ENCODE peak calls at places on chromosomes 13 and 19, in six cellular contexts. X, J, E, Y, Q and F are unnamed samples.

GRCh38 chr13:35891973-35892441 is 239.2 kb downstream of the DCLK1 start:
- DNase-seq in X (no peak), Q (no peak), Y (no peak), J (no peak), E (no peak), F (no peak)

GRCh38 chr19:29683009-29683408 is 17.7 kb downstream of the PLEKHF1 start:
- DNase-seq in E (no peak), X (no peak), Q (no peak), Y (no peak), J (no peak), F (no peak)

GRCh38 chr19:10510301-10510802 is 6.9 kb downstream of the S1PR5 start:
- DNase-seq in X (no peak), Q (no peak), E (no peak), J (no peak), Y (peak; percentile 49), F (no peak)

GRCh38 chr13:52665325-52665724 is 12.7 kb downstream of the SUGT1 start:
- DNase-seq in Q (no peak), Y (no peak), X (no peak), J (no peak), E (no peak), F (peak; percentile 21)

GRCh38 chr13:114130708-114131580 is 1.5 kb downstream of the RASA3 start:
- DNase-seq in X (no peak), J (no peak), Y (peak; percentile 62), E (peak; percentile 76), Q (peak; percentile 55), F (peak; percentile 92)

GRCh38 chr13:50731400-50731799 is 112.1 kb downstream of the DLEU7 start:
- DNase-seq in Q (no peak), X (peak; percentile 57), E (no peak), J (no peak), Y (no peak), F (no peak)

GRCh38 chr13:108006619-108007018 is 208.7 kb downstream of the LIG4 start:
- DNase-seq in Q (no peak), J (no peak), X (no peak), E (no peak), Y (no peak), F (no peak)

GRCh38 chr13:33087790-33088189 is 71.6 kb downstream of the KL start:
- DNase-seq in Q (no peak), X (no peak), J (no peak), E (no peak), Y (no peak), F (no peak)

GRCh38 chr13:109271991-109272454 is 514.4 kb downstream of the IRS2 start:
- DNase-seq in Q (no peak), Y (no peak), J (no peak), E (no peak), X (no peak), F (no peak)

GRCh38 chr19:35757749-35758608 is at the start of gene PROSER3:
- DNase-seq in X (peak; percentile 99), Y (peak; percentile 96), Q (peak; percentile 97), J (peak; percentile 99), E (peak; percentile 97), F (peak; percentile 100)

GRCh38 chr13:61202042-61202441 is 213.6 kb downstream of the PCDH20 start:
- DNase-seq in J (no peak), Y (no peak), E (no peak), X (no peak), Q (no peak), F (no peak)

GRCh38 chr13:33229446-33230177 is 55.9 kb downstream of the STARD13 start:
- DNase-seq in E (no peak), X (no peak), Q (no peak), J (no peak), Y (no peak), F (no peak)

GRCh38 chr13:36795463-36795862 is 23.6 kb upstream of the RFXAP start:
- DNase-seq in E (no peak), Q (no peak), Y (no peak), J (no peak), X (no peak), F (no peak)

GRCh38 chr13:23579072-23579885 is 9.1 kb downstream of the TNFRSF19 start:
- DNase-seq in E (peak; percentile 91), X (peak; percentile 28), Q (peak; percentile 93), J (peak; percentile 97), Y (peak; percentile 91), F (peak; percentile 62)

GRCh38 chr13:44734204-44734707 is 158.1 kb upstream of the TSC22D1 start:
- DNase-seq in Y (no peak), J (peak; percentile 75), Q (peak; percentile 51), X (no peak), E (peak; percentile 82), F (no peak)

GRCh38 chr19:56137405-56137804 is 3.7 kb upstream of the ZNF444 start:
- DNase-seq in X (no peak), Y (no peak), Q (no peak), J (no peak), E (no peak), F (no peak)

GRCh38 chr13:73366241-73366640 is 307.4 kb downstream of the KLF5 start:
- DNase-seq in J (no peak), Q (no peak), E (no peak), X (no peak), Y (no peak), F (no peak)

GRCh38 chr13:29454931-29455481 is 140.5 kb downstream of the SLC7A1 start:
- DNase-seq in Q (no peak), X (no peak), J (no peak), Y (no peak), E (no peak), F (no peak)

GRCh38 chr13:80840313-80840976 is 499.5 kb upstream of the SPRY2 start:
- DNase-seq in E (no peak), Y (no peak), X (no peak), J (no peak), Q (no peak), F (no peak)

GRCh38 chr13:23753523-23753922 is 135.7 kb downstream of the MIPEP start:
- DNase-seq in J (no peak), Q (no peak), X (no peak), E (no peak), Y (no peak), F (no peak)

GRCh38 chr19:5749505-5749904 is 29.1 kb downstream of the CATSPERD start:
- DNase-seq in E (no peak), J (no peak), Y (no peak), Q (no peak), X (no peak), F (no peak)

GRCh38 chr19:46297700-46298476 is 1.0 kb downstream of the HIF3A start:
- DNase-seq in E (peak; percentile 75), X (no peak), Q (peak; percentile 90), J (peak; percentile 92), Y (no peak), F (no peak)

GRCh38 chr19:29537601-29538000 is 11.8 kb downstream of the VSTM2B start:
- DNase-seq in X (no peak), Q (no peak), J (peak; percentile 13), E (no peak), Y (no peak), F (no peak)

GRCh38 chr19:1259873-1260748 is 9.0 kb upstream of the CIRBP start:
- DNase-seq in E (peak; percentile 60), Q (no peak), Y (no peak), X (no peak), J (no peak), F (no peak)

GRCh38 chr19:1042689-1043511 is 3.0 kb downstream of the ABCA7 start:
- DNase-seq in Q (no peak), E (peak; percentile 25), X (no peak), Y (no peak), J (no peak), F (no peak)

GRCh38 chr19:42200116-42200740 is 17.2 kb downstream of the DEDD2 start:
- DNase-seq in Y (no peak), E (no peak), J (no peak), X (no peak), Q (no peak), F (no peak)

GRCh38 chr19:42198676-42199439 is 18.6 kb downstream of the DEDD2 start:
- DNase-seq in Y (peak; percentile 77), E (no peak), X (no peak), Q (no peak), J (peak; percentile 64), F (peak; percentile 98)

GRCh38 chr19:42201489-42202289 is 15.8 kb downstream of the DEDD2 start:
- DNase-seq in E (no peak), X (no peak), J (peak; percentile 80), Y (no peak), Q (peak; percentile 32), F (no peak)

GRCh38 chr19:42197375-42197817 is 20.1 kb downstream of the DEDD2 start:
- DNase-seq in J (no peak), Y (no peak), X (no peak), Q (no peak), E (no peak), F (peak; percentile 58)

DNA sequence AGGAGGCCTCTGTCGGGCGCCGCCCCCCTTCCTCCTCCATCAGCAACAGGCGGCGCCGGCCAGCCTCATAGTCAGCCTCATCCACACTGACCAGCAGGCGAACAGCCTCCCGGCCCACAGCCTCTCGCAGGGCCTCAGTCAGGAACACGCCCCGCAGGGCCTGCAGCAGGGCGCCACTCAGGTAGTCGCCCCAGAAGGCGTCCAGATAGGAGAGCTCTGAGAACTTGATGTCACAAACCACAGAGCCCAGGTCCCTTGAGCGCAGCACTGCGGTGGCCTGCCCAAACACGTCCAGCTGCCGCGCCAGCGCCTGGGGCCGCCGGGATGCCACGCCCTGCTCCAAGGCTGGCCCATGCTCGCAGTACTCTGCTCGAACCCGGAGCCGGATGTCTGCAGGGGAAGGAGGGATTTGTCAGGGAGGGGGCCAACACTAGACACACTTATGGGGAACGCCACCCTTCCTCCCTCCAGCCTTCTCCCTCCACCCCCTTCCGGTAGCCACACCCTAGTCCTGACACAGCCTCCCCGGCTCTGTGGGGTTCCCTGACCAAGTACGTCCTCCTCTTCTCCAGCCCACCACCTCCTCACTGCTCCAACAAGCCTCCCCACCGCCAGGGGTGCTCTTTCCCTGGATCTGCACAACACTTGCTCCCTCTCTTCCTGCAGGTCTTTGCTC is 17.9 kb downstream of the DEDD2 start:
- DNase-seq in Y (peak; percentile 36), J (peak; percentile 79), E (peak; percentile 43), X (no peak), Q (peak; percentile 35), F (peak; percentile 77)
- H3K4me3 ChIP-seq in Y (peak overlapping the region; percentile 59), J (no peak overlapping the region), E (no peak overlapping the region), X (no peak overlapping the region), Q (no peak overlapping the region), F (peak overlapping the region; percentile 53)

GRCh38 chr19:2984196-2984490 is 6.8 kb downstream of the TLE6 start:
- DNase-seq in Q (no peak), Y (no peak), J (no peak), E (no peak), X (no peak), F (no peak)
- H3K4me3 ChIP-seq in Q (peak overlapping the region; percentile 55), Y (no peak overlapping the region), J (peak overlapping the region; percentile 52), E (peak overlapping the region; percentile 39), X (peak overlapping the region; percentile 45), F (no peak overlapping the region)

GRCh38 chr19:42879613-42880012 is at the start of gene PSG1:
- DNase-seq in Y (no peak), Q (no peak), X (no peak), J (no peak), E (no peak), F (no peak)
- H3K4me3 ChIP-seq in Y (no peak within 1 kb of the TSS), Q (no peak within 1 kb of the TSS), X (no peak within 1 kb of the TSS), J (no peak within 1 kb of the TSS), E (no peak within 1 kb of the TSS), F (no peak within 1 kb of the TSS)

GRCh38 chr13:65787087-65787486 is 1443.0 kb downstream of the PCDH9 start:
- DNase-seq in Y (no peak), E (no peak), X (no peak), Q (no peak), J (no peak), F (no peak)

GRCh38 chr13:65783383-65783782 is 1446.8 kb downstream of the PCDH9 start:
- DNase-seq in E (no peak), Y (no peak), X (no peak), J (no peak), Q (no peak), F (no peak)

GRCh38 chr13:65789815-65790214 is 1440.3 kb downstream of the PCDH9 start:
- DNase-seq in X (peak; percentile 21), J (no peak), E (no peak), Q (no peak), Y (no peak), F (no peak)

GRCh38 chr13:65784088-65784816 is 1445.9 kb downstream of the PCDH9 start:
- DNase-seq in E (no peak), X (no peak), Q (no peak), Y (no peak), J (peak; percentile 50), F (no peak)
- H3K4me3 ChIP-seq in E (no peak overlapping the region), X (no peak overlapping the region), Q (no peak overlapping the region), Y (no peak overlapping the region), J (no peak overlapping the region), F (no peak overlapping the region)